ENCODE peak calls at places on chromosomes 5 and 9, in six cellular contexts. One of them, this sample, is unnamed.

GRCh38 chr5:109234381-109234780 is 175.4 kb downstream of the PJA2 start:
- DNase-seq in K562: no peak
- DNase-seq in GM12878: no peak
- DNase-seq in A549: no peak
- DNase-seq in HepG2: no peak
- DNase-seq in endothelial cell of umbilical vein: no peak
- DNase-seq in this sample: no peak

GRCh38 chr5:122153230-122153629 is 23.9 kb downstream of the ZNF474 start:
- DNase-seq in GM12878: no peak
- DNase-seq in A549: no peak
- DNase-seq in K562: no peak
- DNase-seq in HepG2: no peak
- DNase-seq in endothelial cell of umbilical vein: no peak
- DNase-seq in this sample: no peak

GRCh38 chr9:70412678-70413426 is 1.6 kb downstream of the KLF9 start:
- DNase-seq in K562: peak
- DNase-seq in HepG2: peak
- DNase-seq in A549: peak
- DNase-seq in endothelial cell of umbilical vein: peak
- DNase-seq in GM12878: no peak
- DNase-seq in this sample: peak

GRCh38 chr5:147658293-147658932 is 124.1 kb downstream of the JAKMIP2 start:
- DNase-seq in HepG2: no peak
- DNase-seq in GM12878: no peak
- DNase-seq in endothelial cell of umbilical vein: no peak
- DNase-seq in K562: no peak
- DNase-seq in A549: no peak
- DNase-seq in this sample: no peak

GRCh38 chr5:181167814-181168488 is 20.6 kb downstream of the OR2V2 start:
- DNase-seq in HepG2: no peak
- DNase-seq in A549: peak
- DNase-seq in GM12878: no peak
- DNase-seq in K562: peak
- DNase-seq in endothelial cell of umbilical vein: no peak
- DNase-seq in this sample: peak

GRCh38 chr5:53359906-53360305 is 120.5 kb upstream of the FST start:
- DNase-seq in HepG2: peak
- DNase-seq in GM12878: no peak
- DNase-seq in A549: no peak
- DNase-seq in endothelial cell of umbilical vein: no peak
- DNase-seq in K562: no peak
- DNase-seq in this sample: no peak

GRCh38 chr9:91740713-91741112 is 209.3 kb downstream of the ROR2 start:
- DNase-seq in A549: peak
- DNase-seq in K562: no peak
- DNase-seq in GM12878: no peak
- DNase-seq in HepG2: no peak
- DNase-seq in endothelial cell of umbilical vein: no peak
- DNase-seq in this sample: no peak

GRCh38 chr5:125390316-125390715 is 643.9 kb upstream of the ZNF608 start:
- DNase-seq in A549: no peak
- DNase-seq in endothelial cell of umbilical vein: peak
- DNase-seq in GM12878: no peak
- DNase-seq in HepG2: no peak
- DNase-seq in K562: no peak
- DNase-seq in this sample: no peak

GRCh38 chr9:127566351-127567001 is 45.6 kb upstream of the STXBP1 start:
- DNase-seq in endothelial cell of umbilical vein: no peak
- DNase-seq in K562: no peak
- DNase-seq in HepG2: no peak
- DNase-seq in GM12878: no peak
- DNase-seq in A549: no peak
- DNase-seq in this sample: no peak

GRCh38 chr5:32419791-32420190 is 24.7 kb downstream of the ZFR start:
- DNase-seq in A549: no peak
- DNase-seq in GM12878: no peak
- DNase-seq in HepG2: no peak
- DNase-seq in endothelial cell of umbilical vein: no peak
- DNase-seq in K562: no peak
- DNase-seq in this sample: no peak

GRCh38 chr5:179533024-179533423 is 17.3 kb upstream of the RUFY1 start:
- DNase-seq in A549: no peak
- DNase-seq in endothelial cell of umbilical vein: no peak
- DNase-seq in K562: no peak
- DNase-seq in GM12878: no peak
- DNase-seq in HepG2: no peak
- DNase-seq in this sample: no peak

GRCh38 chr5:31889131-31889561 is 250.2 kb downstream of the PDZD2 start:
- DNase-seq in endothelial cell of umbilical vein: no peak
- DNase-seq in A549: no peak
- DNase-seq in K562: no peak
- DNase-seq in HepG2: no peak
- DNase-seq in GM12878: no peak
- DNase-seq in this sample: no peak

GRCh38 chr5:131379071-131379538 is 115.3 kb downstream of the CDC42SE2 start:
- DNase-seq in A549: peak
- DNase-seq in endothelial cell of umbilical vein: no peak
- DNase-seq in GM12878: no peak
- DNase-seq in HepG2: peak
- DNase-seq in K562: no peak
- DNase-seq in this sample: peak

GRCh38 chr9:95138474-95138873 is 179.0 kb downstream of the FANCC start:
- DNase-seq in endothelial cell of umbilical vein: peak
- DNase-seq in GM12878: no peak
- DNase-seq in HepG2: no peak
- DNase-seq in A549: no peak
- DNase-seq in K562: no peak
- DNase-seq in this sample: no peak

GRCh38 chr9:128218518-128219389 is 15.6 kb downstream of the DNM1 start:
- DNase-seq in K562: peak
- DNase-seq in A549: peak
- DNase-seq in endothelial cell of umbilical vein: peak
- DNase-seq in GM12878: peak
- DNase-seq in HepG2: peak
- DNase-seq in this sample: peak

GRCh38 chr9:136808075-136808780 is 480 bp downstream of the RABL6 start:
- DNase-seq in GM12878: no peak
- DNase-seq in K562: peak
- DNase-seq in endothelial cell of umbilical vein: peak
- DNase-seq in HepG2: no peak
- DNase-seq in A549: no peak
- DNase-seq in this sample: peak

GRCh38 chr5:80959768-80960442 is at the start of gene RASGRF2:
- DNase-seq in endothelial cell of umbilical vein: peak
- DNase-seq in GM12878: no peak
- DNase-seq in HepG2: peak
- DNase-seq in A549: peak
- DNase-seq in K562: no peak
- DNase-seq in this sample: no peak

GRCh38 chr5:759111-759741 is 25.3 kb downstream of the ZDHHC11B start:
- DNase-seq in K562: no peak
- DNase-seq in A549: peak
- DNase-seq in endothelial cell of umbilical vein: no peak
- DNase-seq in HepG2: peak
- DNase-seq in GM12878: no peak
- DNase-seq in this sample: no peak

GRCh38 chr9:93612796-93613154 is 36.4 kb downstream of the PHF2 start:
- DNase-seq in K562: no peak
- DNase-seq in A549: no peak
- DNase-seq in HepG2: no peak
- DNase-seq in GM12878: peak
- DNase-seq in endothelial cell of umbilical vein: peak
- DNase-seq in this sample: no peak

GRCh38 chr9:137582286-137582860 is 3.6 kb upstream of the DPH7 start:
- DNase-seq in endothelial cell of umbilical vein: no peak
- DNase-seq in A549: peak
- DNase-seq in HepG2: no peak
- DNase-seq in GM12878: no peak
- DNase-seq in K562: no peak
- DNase-seq in this sample: peak

GRCh38 chr5:141517902-141518610 is 29.2 kb downstream of the PCDHGC5 start:
- DNase-seq in K562: no peak
- DNase-seq in endothelial cell of umbilical vein: no peak
- DNase-seq in GM12878: no peak
- DNase-seq in A549: no peak
- DNase-seq in HepG2: no peak
- DNase-seq in this sample: no peak

GRCh38 chr5:149265559-149265958 is 6.1 kb upstream of the AFAP1L1 start:
- DNase-seq in A549: peak
- DNase-seq in GM12878: no peak
- DNase-seq in HepG2: no peak
- DNase-seq in endothelial cell of umbilical vein: peak
- DNase-seq in K562: peak
- DNase-seq in this sample: peak

GRCh38 chr9:131627846-131628820 is 82.8 kb downstream of the PRRT1B start:
- DNase-seq in HepG2: no peak
- DNase-seq in A549: no peak
- DNase-seq in endothelial cell of umbilical vein: no peak
- DNase-seq in GM12878: no peak
- DNase-seq in K562: no peak
- DNase-seq in this sample: no peak

GRCh38 chr5:172897691-172898512 is 61.3 kb upstream of the RPL26L1 start:
- DNase-seq in A549: peak
- DNase-seq in endothelial cell of umbilical vein: peak
- DNase-seq in K562: no peak
- DNase-seq in HepG2: no peak
- DNase-seq in GM12878: no peak
- DNase-seq in this sample: peak
- TF ChIP-seq MAX in A549: peak
- TF ChIP-seq MAX in endothelial cell of umbilical vein: no peak
- TF ChIP-seq MAX in K562: no peak
- TF ChIP-seq MAX in HepG2: no peak
- TF ChIP-seq MAX in GM12878: no peak
- TF ChIP-seq MAX in this sample: no peak

DNA sequence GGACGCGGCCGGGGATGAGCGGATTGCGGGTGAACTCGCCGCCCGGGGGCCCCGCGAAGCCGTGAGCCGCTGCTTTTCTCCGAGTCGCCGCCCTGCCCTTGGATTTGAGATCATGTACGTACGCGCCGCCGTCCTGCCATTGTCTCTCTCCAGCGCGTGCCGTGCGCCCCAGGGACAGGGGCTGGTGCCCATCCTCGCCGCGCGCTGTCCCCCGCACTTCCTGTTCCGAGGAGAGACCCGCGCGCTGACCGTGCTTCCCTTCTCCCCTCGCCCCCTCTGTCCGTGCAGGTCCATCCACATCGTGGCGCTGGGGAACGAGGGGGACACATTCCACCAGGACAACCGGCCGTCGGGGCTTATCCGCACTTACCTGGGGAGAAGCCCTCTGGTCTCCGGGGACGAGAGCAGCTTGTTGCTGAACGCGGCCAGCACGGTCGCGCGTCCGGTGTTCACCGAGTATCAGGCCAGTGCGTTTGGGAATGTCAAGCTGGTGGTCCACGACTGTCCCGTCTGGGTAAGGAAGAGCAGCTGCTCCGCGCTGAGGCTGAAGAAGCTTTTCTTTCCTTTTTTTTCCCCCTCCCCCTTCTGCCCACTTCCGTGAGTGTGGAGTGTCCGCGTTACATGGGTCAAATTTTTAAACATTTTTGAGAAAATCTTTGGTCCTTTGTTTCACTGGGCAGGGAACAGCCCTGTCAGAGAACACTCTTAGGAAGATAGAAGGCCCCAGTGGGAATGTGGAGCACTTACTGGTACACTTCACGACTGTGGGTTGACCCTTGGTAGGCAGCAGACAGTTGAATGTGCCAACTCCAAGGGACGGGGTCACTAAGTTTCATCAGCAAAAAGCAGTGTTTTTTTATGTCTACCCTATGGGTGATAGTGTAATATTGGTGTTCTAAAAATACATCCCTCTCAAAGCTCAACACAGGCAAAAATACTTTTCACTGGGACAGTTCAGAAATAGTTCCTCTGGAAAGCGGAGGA is 727 bp downstream of the RHOBTB3 start:
- DNase-seq in GM12878: no peak
- DNase-seq in K562: no peak
- DNase-seq in endothelial cell of umbilical vein: peak
- DNase-seq in A549: peak
- DNase-seq in HepG2: peak
- DNase-seq in this sample: peak
- TF ChIP-seq MYC in GM12878: no peak
- TF ChIP-seq MYC in K562: peak
- TF ChIP-seq MYC in endothelial cell of umbilical vein: no peak
- TF ChIP-seq MYC in A549: no peak
- TF ChIP-seq MYC in HepG2: no peak
- TF ChIP-seq MYC in this sample: peak

DNA sequence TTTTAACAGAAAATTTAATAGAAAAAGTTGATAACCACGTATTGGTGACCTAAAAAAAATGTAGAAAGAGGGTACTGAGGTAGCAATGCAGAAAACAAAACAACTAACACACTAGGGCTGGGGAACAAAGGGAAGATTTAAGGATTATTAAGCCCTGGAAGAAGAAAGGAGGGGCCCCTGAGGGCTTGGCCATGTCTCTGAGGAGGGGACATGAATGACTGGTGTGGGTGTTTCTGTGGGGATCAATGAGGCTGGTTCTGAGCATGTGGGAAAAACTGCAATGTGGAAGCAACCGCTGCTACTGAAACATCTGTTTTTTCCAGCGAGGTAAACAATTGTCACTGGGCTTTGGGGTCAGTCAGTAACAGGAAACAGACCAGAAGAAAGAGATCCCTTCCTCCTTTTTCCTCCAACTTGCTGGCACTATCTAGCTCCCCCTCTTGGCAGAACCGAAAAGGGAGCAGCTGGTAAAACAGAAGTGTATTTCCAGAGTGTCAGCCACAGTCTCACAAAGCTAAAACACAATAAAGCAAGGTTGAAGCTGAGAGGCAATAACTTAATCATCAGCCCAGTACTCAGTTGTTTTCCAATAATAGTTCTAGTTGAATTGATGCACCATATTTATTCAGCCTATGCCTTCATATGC is 48.3 kb downstream of the ATPSCKMT start:
- DNase-seq in GM12878: no peak
- DNase-seq in endothelial cell of umbilical vein: no peak
- DNase-seq in K562: no peak
- DNase-seq in A549: no peak
- DNase-seq in HepG2: no peak
- DNase-seq in this sample: peak
- TF ChIP-seq CTCF in GM12878: peak
- TF ChIP-seq CTCF in endothelial cell of umbilical vein: peak
- TF ChIP-seq CTCF in K562: peak
- TF ChIP-seq CTCF in A549: no peak
- TF ChIP-seq CTCF in HepG2: peak
- TF ChIP-seq CTCF in this sample: peak

DNA sequence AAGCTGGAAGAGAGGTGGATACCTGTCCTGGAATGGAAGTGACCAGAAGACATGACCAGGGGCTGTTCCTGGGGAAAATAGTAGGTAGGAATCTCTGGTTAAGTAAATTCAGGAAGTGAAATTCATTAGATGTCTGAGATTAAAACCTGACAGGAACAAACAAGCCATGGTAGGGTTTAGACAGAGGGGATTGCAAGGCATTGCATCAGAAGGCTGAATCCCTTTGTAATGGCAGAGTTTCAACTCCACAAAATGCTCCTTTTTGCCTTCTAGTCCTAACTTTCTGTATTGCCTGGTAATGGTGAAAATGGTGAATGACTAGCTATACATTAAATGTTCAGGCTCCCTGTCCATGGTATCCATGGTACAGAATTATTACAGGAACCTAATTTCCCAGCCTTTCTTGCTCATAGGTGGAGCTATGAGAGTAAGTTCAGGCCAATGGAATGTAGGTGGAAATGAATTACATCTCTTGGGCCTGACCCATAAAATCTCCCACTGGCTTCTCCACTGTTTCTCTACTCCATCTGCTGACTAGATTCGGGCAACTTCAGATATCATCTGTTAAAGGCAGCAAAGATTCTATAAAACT is 113.4 kb upstream of the CNTLN start:
- DNase-seq in endothelial cell of umbilical vein: no peak
- DNase-seq in A549: no peak
- DNase-seq in K562: no peak
- DNase-seq in GM12878: no peak
- DNase-seq in HepG2: no peak
- DNase-seq in this sample: peak
- TF ChIP-seq MAX in endothelial cell of umbilical vein: no peak
- TF ChIP-seq MAX in A549: no peak
- TF ChIP-seq MAX in K562: no peak
- TF ChIP-seq MAX in GM12878: no peak
- TF ChIP-seq MAX in HepG2: no peak
- TF ChIP-seq MAX in this sample: no peak

This sample was measured in NB4.